ENCODE peak calls at places on chromosomes 12 and 14, in four cellular contexts. C is BJ, T is lung, E is astrocyte. M is an unnamed sample.

GRCh38 chr14:77620222-77620865 is 3.9 kb upstream of the SPTLC2 start:
- DNase-seq in C (no peak), T (no peak), E (no peak), M (no peak)

GRCh38 chr14:25237845-25238244 is 187.9 kb upstream of the STXBP6 start:
- DNase-seq in C (no peak), T (no peak), E (no peak), M (no peak)

GRCh38 chr14:23319746-23320583 is 1.3 kb upstream of the PABPN1 start:
- DNase-seq in C (no peak), T (no peak), E (no peak), M (no peak)

GRCh38 chr12:49296034-49296835 is 1.3 kb downstream of the PRPH start:
- DNase-seq in C (no peak), T (peak), E (no peak), M (peak)

GRCh38 chr14:88521818-88522217 is 33.0 kb downstream of the PTPN21 start:
- DNase-seq in C (no peak), T (no peak), E (peak), M (no peak)

GRCh38 chr12:109736552-109737108 is 23.0 kb downstream of the FAM222A start:
- DNase-seq in C (no peak), T (no peak), E (peak), M (no peak)

GRCh38 chr12:13102481-13103195 is 829 bp downstream of the GSG1 start:
- DNase-seq in C (no peak), T (no peak), E (no peak), M (no peak)

GRCh38 chr14:104866451-104867370 is 1.6 kb downstream of the CEP170B start:
- DNase-seq in C (no peak), T (no peak), E (no peak), M (no peak)

GRCh38 chr14:101962503-101962874 is 1.9 kb upstream of the DYNC1H1 start:
- DNase-seq in C (no peak), T (peak), E (peak), M (no peak)

DNA sequence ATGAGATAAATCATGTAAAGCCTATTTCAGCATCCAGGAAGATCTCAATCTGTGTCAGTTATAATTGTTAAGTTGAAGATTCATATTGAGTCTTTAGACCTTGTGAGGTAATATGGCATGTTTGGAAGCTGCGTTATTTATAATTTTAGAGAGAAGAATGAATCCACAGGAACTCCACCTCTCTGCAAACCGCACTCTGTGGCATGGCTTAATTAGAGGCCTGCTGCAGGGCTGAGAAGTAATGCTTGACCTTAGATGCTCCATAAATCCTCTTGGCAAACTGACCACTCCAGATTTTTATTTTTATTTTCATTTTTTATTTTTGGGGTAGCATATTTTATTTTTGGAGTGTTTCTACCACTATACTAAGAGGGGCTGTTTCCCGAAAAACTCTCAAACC is 28.8 kb downstream of the BCAT1 start:
- DNase-seq in C (no peak), T (no peak), E (no peak), M (no peak)
- H3K4me3 ChIP-seq in C (no peak), T (no peak), E (no peak), M (no peak)

DNA sequence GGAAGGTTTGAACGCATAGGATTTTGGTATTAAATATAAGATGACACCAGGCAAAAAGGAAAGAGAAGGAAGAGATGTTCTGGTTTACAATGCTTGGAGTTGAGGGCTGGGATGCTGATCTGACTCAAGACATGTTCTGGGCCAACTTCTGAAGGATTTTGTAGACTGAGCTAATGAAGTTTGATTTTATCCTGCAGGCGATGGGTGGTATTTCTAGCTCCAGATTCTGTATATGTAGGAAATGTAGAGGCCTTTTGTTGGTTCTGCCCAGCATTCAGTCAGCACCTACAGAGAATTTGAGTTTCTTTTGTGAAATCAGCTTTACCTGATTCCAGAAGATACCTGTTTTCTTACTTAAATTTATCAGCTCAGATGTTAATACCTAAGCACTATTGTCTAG is 48.2 kb downstream of the VEZT start:
- DNase-seq in C (no peak), T (no peak), E (no peak), M (no peak)
- TF ChIP-seq CTCF in C (no peak), T (no peak), E (no peak), M (no peak)

GRCh38 chr14:50932592-50933500 is 11.4 kb downstream of the PYGL start:
- DNase-seq in C (no peak), T (no peak), E (peak), M (no peak)

GRCh38 chr14:50935126-50936090 is 8.9 kb downstream of the PYGL start:
- DNase-seq in C (no peak), T (no peak), E (no peak), M (no peak)

GRCh38 chr14:50937325-50937724 is 7.0 kb downstream of the PYGL start:
- DNase-seq in C (peak), T (no peak), E (peak), M (no peak)

GRCh38 chr14:50937800-50938199 is 6.5 kb downstream of the PYGL start:
- DNase-seq in C (no peak), T (no peak), E (no peak), M (no peak)

DNA sequence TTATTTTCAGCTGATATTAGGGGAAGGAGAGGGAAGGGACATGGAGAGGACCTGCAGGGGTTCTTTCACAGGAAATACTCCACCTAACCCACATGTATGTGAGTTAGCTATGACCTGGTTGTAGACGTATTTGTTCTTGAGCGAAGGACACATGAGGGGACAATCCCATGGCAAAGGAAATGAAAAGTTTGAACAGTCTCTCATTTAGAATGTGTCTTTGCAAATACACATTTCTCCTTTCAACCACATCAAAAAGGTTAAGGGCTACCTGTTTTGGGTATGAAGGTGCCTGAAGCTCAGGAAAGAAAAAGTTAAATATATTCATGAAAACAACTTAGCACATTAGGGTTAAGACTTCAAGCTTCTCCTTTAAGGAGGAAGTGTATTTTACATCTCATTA is 7.4 kb downstream of the PYGL start:
- DNase-seq in C (no peak), T (no peak), E (no peak), M (peak)
- H3K4me3 ChIP-seq in C (no peak), T (no peak), E (no peak), M (no peak)

DNA sequence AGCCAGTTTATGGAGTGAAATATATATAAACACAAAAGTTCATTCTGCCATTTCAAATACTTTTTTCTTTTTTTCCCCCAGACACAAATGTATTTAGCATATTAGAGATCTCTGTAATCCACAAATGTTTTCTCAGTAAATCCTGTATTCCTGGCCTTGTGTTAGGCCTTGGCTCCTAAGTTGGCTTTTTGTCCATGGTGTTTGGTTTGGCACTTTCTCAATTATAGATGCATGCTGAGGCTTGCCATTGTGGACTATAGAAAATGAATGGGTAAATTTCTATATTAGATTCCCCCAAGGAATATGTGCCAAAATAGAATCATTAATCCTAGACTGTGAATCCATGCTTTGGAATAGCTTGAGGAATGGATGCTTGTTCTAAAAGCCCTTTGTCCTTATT is 17.0 kb downstream of the RIC8B start:
- DNase-seq in C (no peak), T (no peak), E (no peak), M (no peak)
- TF ChIP-seq CTCF in C (no peak), T (no peak), E (no peak), M (no peak)

DNA sequence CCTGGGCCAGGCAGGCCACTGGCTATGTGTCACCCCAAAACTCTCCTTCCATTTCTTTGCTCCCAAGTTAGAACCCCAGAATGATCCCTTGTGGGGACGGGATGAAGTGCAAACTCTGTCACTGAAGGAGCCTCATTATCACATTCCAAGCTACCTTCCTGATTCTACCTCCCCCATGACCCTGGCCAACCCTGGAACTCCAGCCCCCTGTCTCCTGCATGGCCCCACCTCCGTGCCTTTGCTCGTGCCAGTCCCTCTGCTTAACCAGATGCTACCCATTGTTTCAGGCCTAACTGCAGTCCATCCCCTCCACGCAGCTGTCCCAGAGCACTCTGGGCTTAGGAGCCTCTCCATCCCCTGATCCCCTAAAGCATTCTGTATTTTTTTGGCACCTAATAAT is 57.9 kb downstream of the ISCA2 start:
- DNase-seq in C (no peak), T (no peak), E (no peak), M (no peak)
- H3K4me3 ChIP-seq in C (no peak), T (no peak), E (no peak), M (no peak)